ENCODE peak calls at places on chromosomes 11 and 22, in ten cellular contexts. One of them, this sample, is unnamed. For H3K4me1, the result is how much of the 10 kb centered on the place peaks cover.

GRCh38 chr11:7480132-7480531 is 5.2 kb upstream of the OLFML1 start:
- DNase-seq in CD4-positive, alpha-beta memory T cell: no peak
- DNase-seq in colonic mucosa: no peak
- DNase-seq in mesendoderm: peak
- DNase-seq in hepatocyte: no peak
- DNase-seq in IMR-90: no peak
- DNase-seq in body of pancreas: no peak
- DNase-seq in CD8-positive, alpha-beta memory T cell: no peak
- DNase-seq in suprapubic skin: no peak
- DNase-seq in cardiac muscle cell: peak
- DNase-seq in this sample: no peak

GRCh38 chr11:71251159-71251721 is 1.1 kb downstream of the SHANK2 start:
- DNase-seq in suprapubic skin: peak
- DNase-seq in IMR-90: no peak
- DNase-seq in mesendoderm: no peak
- DNase-seq in cardiac muscle cell: peak
- DNase-seq in hepatocyte: peak
- DNase-seq in CD8-positive, alpha-beta memory T cell: no peak
- DNase-seq in CD4-positive, alpha-beta memory T cell: no peak
- DNase-seq in body of pancreas: peak
- DNase-seq in colonic mucosa: no peak
- DNase-seq in this sample: no peak

GRCh38 chr22:44363214-44363979 is 50.6 kb upstream of the SHISAL1 start:
- DNase-seq in body of pancreas: peak
- DNase-seq in hepatocyte: peak
- DNase-seq in CD4-positive, alpha-beta memory T cell: no peak
- DNase-seq in CD8-positive, alpha-beta memory T cell: peak
- DNase-seq in cardiac muscle cell: peak
- DNase-seq in colonic mucosa: peak
- DNase-seq in IMR-90: peak
- DNase-seq in suprapubic skin: peak
- DNase-seq in mesendoderm: no peak
- DNase-seq in this sample: peak

GRCh38 chr11:126284829-126285228 is 1.9 kb downstream of the TIRAP start:
- DNase-seq in cardiac muscle cell: peak
- DNase-seq in body of pancreas: peak
- DNase-seq in mesendoderm: no peak
- DNase-seq in suprapubic skin: no peak
- DNase-seq in CD8-positive, alpha-beta memory T cell: peak
- DNase-seq in colonic mucosa: peak
- DNase-seq in CD4-positive, alpha-beta memory T cell: peak
- DNase-seq in IMR-90: peak
- DNase-seq in hepatocyte: peak
- DNase-seq in this sample: peak

GRCh38 chr11:61024938-61025818 is 53.7 kb downstream of the CD6 start:
- DNase-seq in suprapubic skin: no peak
- DNase-seq in IMR-90: no peak
- DNase-seq in hepatocyte: no peak
- DNase-seq in CD8-positive, alpha-beta memory T cell: no peak
- DNase-seq in body of pancreas: no peak
- DNase-seq in CD4-positive, alpha-beta memory T cell: peak
- DNase-seq in mesendoderm: no peak
- DNase-seq in cardiac muscle cell: no peak
- DNase-seq in colonic mucosa: no peak
- DNase-seq in this sample: no peak

GRCh38 chr11:16856022-16856471 is 117.6 kb downstream of the C11orf58 start:
- DNase-seq in IMR-90: no peak
- DNase-seq in CD8-positive, alpha-beta memory T cell: no peak
- DNase-seq in suprapubic skin: no peak
- DNase-seq in cardiac muscle cell: no peak
- DNase-seq in mesendoderm: no peak
- DNase-seq in hepatocyte: no peak
- DNase-seq in body of pancreas: no peak
- DNase-seq in colonic mucosa: no peak
- DNase-seq in CD4-positive, alpha-beta memory T cell: no peak
- DNase-seq in this sample: no peak

GRCh38 chr11:57680552-57680874 is 12.6 kb downstream of the ZDHHC5 start:
- DNase-seq in CD8-positive, alpha-beta memory T cell: no peak
- DNase-seq in body of pancreas: no peak
- DNase-seq in hepatocyte: no peak
- DNase-seq in CD4-positive, alpha-beta memory T cell: no peak
- DNase-seq in suprapubic skin: no peak
- DNase-seq in mesendoderm: no peak
- DNase-seq in cardiac muscle cell: peak
- DNase-seq in IMR-90: peak
- DNase-seq in colonic mucosa: no peak
- DNase-seq in this sample: no peak

GRCh38 chr22:42716221-42716620 is 4.4 kb downstream of the A4GALT start:
- DNase-seq in hepatocyte: no peak
- DNase-seq in cardiac muscle cell: no peak
- DNase-seq in CD4-positive, alpha-beta memory T cell: no peak
- DNase-seq in IMR-90: no peak
- DNase-seq in mesendoderm: no peak
- DNase-seq in suprapubic skin: no peak
- DNase-seq in colonic mucosa: no peak
- DNase-seq in body of pancreas: no peak
- DNase-seq in CD8-positive, alpha-beta memory T cell: no peak
- DNase-seq in this sample: no peak

GRCh38 chr11:76962583-76963416 is 71.4 kb upstream of the B3GNT6 start:
- DNase-seq in cardiac muscle cell: no peak
- DNase-seq in suprapubic skin: no peak
- DNase-seq in mesendoderm: no peak
- DNase-seq in CD4-positive, alpha-beta memory T cell: no peak
- DNase-seq in body of pancreas: peak
- DNase-seq in IMR-90: no peak
- DNase-seq in CD8-positive, alpha-beta memory T cell: no peak
- DNase-seq in colonic mucosa: peak
- DNase-seq in hepatocyte: peak
- DNase-seq in this sample: no peak

GRCh38 chr11:9982796-9983579 is 311.0 kb downstream of the SBF2 start:
- DNase-seq in CD8-positive, alpha-beta memory T cell: no peak
- DNase-seq in mesendoderm: peak
- DNase-seq in body of pancreas: no peak
- DNase-seq in IMR-90: peak
- DNase-seq in cardiac muscle cell: peak
- DNase-seq in hepatocyte: peak
- DNase-seq in colonic mucosa: peak
- DNase-seq in CD4-positive, alpha-beta memory T cell: no peak
- DNase-seq in suprapubic skin: no peak
- DNase-seq in this sample: no peak

GRCh38 chr11:130213143-130213978 is 53.8 kb downstream of the ST14 start:
- DNase-seq in body of pancreas: peak
- DNase-seq in cardiac muscle cell: peak
- DNase-seq in hepatocyte: peak
- DNase-seq in IMR-90: peak
- DNase-seq in CD4-positive, alpha-beta memory T cell: peak
- DNase-seq in colonic mucosa: peak
- DNase-seq in mesendoderm: peak
- DNase-seq in suprapubic skin: peak
- DNase-seq in CD8-positive, alpha-beta memory T cell: peak
- DNase-seq in this sample: no peak

GRCh38 chr22:44665115-44665514 is 36.9 kb upstream of the PRR5 start:
- DNase-seq in hepatocyte: no peak
- DNase-seq in suprapubic skin: no peak
- DNase-seq in IMR-90: no peak
- DNase-seq in CD8-positive, alpha-beta memory T cell: no peak
- DNase-seq in colonic mucosa: no peak
- DNase-seq in body of pancreas: no peak
- DNase-seq in cardiac muscle cell: peak
- DNase-seq in CD4-positive, alpha-beta memory T cell: no peak
- DNase-seq in mesendoderm: no peak
- DNase-seq in this sample: peak

GRCh38 chr11:87141980-87142514 is 104.3 kb downstream of the TMEM135 start:
- DNase-seq in hepatocyte: no peak
- DNase-seq in body of pancreas: no peak
- DNase-seq in suprapubic skin: no peak
- DNase-seq in cardiac muscle cell: no peak
- DNase-seq in mesendoderm: peak
- DNase-seq in CD4-positive, alpha-beta memory T cell: no peak
- DNase-seq in colonic mucosa: no peak
- DNase-seq in IMR-90: no peak
- DNase-seq in CD8-positive, alpha-beta memory T cell: no peak
- DNase-seq in this sample: no peak

DNA sequence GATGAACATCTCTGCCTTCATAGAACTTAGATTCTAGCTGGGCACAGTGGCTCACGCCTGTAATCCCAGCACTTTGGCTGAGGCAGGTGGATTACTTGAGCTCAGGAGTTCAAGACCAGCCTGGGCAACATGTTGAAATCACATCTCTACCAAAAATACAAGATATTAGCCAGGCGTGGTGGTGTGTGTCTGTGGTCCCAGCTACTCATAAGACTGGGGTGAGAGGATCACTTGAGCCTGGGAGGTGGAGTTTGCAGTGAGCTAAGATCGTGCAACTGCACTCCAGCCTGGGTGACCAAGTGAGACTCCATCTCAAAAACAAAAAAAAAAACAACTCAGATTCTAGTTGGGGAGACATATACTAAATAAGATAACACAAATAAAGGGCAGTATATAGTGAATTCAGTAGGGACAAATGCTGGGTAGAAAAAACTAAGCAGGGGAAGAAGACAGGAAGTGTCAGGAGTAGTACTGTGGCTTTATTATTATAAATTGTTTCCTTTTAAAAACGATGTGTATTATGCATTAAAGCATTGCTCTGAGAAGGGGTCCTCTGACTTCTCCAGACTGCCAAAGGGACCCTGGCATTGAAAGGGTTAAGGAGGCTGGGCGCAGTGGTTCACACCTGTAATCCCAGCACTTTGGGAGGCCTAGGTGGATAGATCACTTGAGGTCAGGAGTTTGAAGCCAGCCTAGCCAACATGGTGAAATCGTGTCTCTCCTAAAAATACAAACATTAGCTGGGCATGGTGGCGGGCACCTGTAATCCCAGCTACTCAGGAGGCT is 46.7 kb downstream of the PACS1 start:
- DNase-seq in CD8-positive, alpha-beta memory T cell: no peak
- DNase-seq in CD4-positive, alpha-beta memory T cell: no peak
- DNase-seq in hepatocyte: no peak
- DNase-seq in body of pancreas: no peak
- DNase-seq in IMR-90: no peak
- DNase-seq in cardiac muscle cell: no peak
- DNase-seq in mesendoderm: no peak
- DNase-seq in colonic mucosa: no peak
- DNase-seq in suprapubic skin: no peak
- DNase-seq in this sample: no peak
- H3K4me1 ChIP-seq in CD8-positive, alpha-beta memory T cell: half or more
- H3K4me1 ChIP-seq in CD4-positive, alpha-beta memory T cell: half or more
- H3K4me1 ChIP-seq in hepatocyte: half or more
- H3K4me1 ChIP-seq in body of pancreas: half or more
- H3K4me1 ChIP-seq in IMR-90: under half
- H3K4me1 ChIP-seq in cardiac muscle cell: under half
- H3K4me1 ChIP-seq in mesendoderm: under half
- H3K4me1 ChIP-seq in colonic mucosa: under half
- H3K4me1 ChIP-seq in suprapubic skin: under half
- H3K4me1 ChIP-seq in this sample: under half

DNA sequence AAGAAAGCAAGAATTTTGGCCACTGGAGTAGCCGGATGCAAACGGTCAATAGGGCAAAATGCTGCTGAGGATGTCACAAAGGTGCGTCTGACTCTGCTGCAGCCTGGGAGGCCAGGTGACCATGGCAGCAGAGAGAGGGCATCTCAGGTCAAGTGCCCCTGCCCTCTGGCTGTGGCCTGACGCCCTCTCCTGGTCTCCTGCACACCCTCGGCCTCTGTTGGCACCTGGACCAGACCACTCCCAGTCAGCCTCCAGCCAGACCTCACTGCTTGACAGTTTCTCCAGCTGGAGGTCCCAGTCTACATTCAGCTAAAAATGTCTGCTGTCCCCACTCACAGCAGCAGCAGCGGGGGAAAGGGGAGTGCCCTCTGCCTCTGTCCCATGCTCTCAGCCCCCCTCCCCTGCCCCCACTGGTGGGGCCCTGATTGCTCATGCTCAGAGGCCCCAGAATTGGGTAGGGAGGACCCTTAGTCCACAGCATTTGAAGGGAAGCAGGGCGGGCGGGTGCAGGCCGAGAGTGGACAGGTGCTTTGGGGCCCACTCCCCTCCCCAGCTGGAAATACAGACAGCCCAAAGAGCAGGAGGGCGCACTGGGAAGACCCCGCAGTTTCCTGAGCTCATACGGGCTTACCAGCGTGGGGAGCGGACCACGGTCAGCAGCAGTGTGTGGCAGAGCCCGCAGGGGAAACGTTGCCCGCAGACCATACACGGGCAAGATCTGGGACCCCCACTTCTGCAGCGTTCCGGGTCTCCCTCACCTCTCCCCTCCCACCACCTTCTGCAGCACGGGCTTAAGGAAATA is 1.6 kb upstream of the BRSK2 start:
- DNase-seq in mesendoderm: peak
- DNase-seq in CD4-positive, alpha-beta memory T cell: no peak
- DNase-seq in colonic mucosa: no peak
- DNase-seq in cardiac muscle cell: no peak
- DNase-seq in suprapubic skin: no peak
- DNase-seq in CD8-positive, alpha-beta memory T cell: peak
- DNase-seq in body of pancreas: peak
- DNase-seq in IMR-90: no peak
- DNase-seq in hepatocyte: no peak
- DNase-seq in this sample: no peak
- H3K4me3 ChIP-seq in mesendoderm: no peak
- H3K4me3 ChIP-seq in CD4-positive, alpha-beta memory T cell: no peak
- H3K4me3 ChIP-seq in colonic mucosa: no peak
- H3K4me3 ChIP-seq in cardiac muscle cell: no peak
- H3K4me3 ChIP-seq in suprapubic skin: no peak
- H3K4me3 ChIP-seq in CD8-positive, alpha-beta memory T cell: no peak
- H3K4me3 ChIP-seq in body of pancreas: no peak
- H3K4me3 ChIP-seq in IMR-90: peak
- H3K4me3 ChIP-seq in hepatocyte: no peak
- H3K4me3 ChIP-seq in this sample: no peak

DNA sequence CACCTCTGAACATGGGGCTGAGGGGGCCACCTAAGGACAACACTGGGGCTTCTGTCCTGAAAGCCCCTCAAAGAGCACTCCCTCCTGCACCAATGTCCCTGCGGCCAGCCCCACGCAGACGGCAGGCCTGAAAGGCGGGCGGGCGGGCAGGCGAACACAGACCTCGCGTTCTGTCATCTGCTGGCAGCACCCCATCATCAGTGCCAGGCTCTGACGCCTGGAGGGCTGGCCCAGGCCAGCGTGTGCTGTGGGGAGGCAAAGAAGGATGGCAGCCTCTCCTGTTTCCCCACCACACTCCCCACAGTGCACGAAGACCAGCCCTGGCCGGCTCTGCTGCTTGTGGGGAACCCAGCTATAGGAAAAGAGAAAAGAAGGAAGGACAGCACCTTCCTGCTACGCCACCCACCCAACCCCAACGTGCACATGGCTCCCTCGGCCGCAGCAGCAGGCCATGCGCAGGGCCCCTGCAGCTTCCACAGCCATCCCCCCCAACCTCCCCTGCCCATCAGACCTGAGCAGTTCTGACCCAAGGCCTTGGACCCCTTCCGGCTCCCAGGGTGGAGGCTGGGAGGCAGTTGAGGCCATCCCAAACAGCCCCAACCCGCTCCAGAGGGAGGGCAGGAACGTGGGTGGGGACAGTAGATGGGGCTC is 3.5 kb downstream of the SBF1 start:
- DNase-seq in suprapubic skin: no peak
- DNase-seq in colonic mucosa: no peak
- DNase-seq in cardiac muscle cell: no peak
- DNase-seq in body of pancreas: no peak
- DNase-seq in CD4-positive, alpha-beta memory T cell: peak
- DNase-seq in hepatocyte: no peak
- DNase-seq in mesendoderm: no peak
- DNase-seq in CD8-positive, alpha-beta memory T cell: no peak
- DNase-seq in IMR-90: no peak
- DNase-seq in this sample: no peak
- H3K4me1 ChIP-seq in suprapubic skin: half or more
- H3K4me1 ChIP-seq in colonic mucosa: under half
- H3K4me1 ChIP-seq in cardiac muscle cell: under half
- H3K4me1 ChIP-seq in body of pancreas: half or more
- H3K4me1 ChIP-seq in CD4-positive, alpha-beta memory T cell: half or more
- H3K4me1 ChIP-seq in hepatocyte: under half
- H3K4me1 ChIP-seq in mesendoderm: under half
- H3K4me1 ChIP-seq in CD8-positive, alpha-beta memory T cell: half or more
- H3K4me1 ChIP-seq in IMR-90: under half
- H3K4me1 ChIP-seq in this sample: under half

GRCh38 chr22:36243996-36244395 is 4.7 kb upstream of the APOL2 start:
- DNase-seq in CD4-positive, alpha-beta memory T cell: no peak
- DNase-seq in colonic mucosa: no peak
- DNase-seq in cardiac muscle cell: no peak
- DNase-seq in mesendoderm: no peak
- DNase-seq in suprapubic skin: no peak
- DNase-seq in IMR-90: no peak
- DNase-seq in body of pancreas: no peak
- DNase-seq in CD8-positive, alpha-beta memory T cell: no peak
- DNase-seq in hepatocyte: no peak
- DNase-seq in this sample: no peak
- H3K4me3 ChIP-seq in CD4-positive, alpha-beta memory T cell: no peak
- H3K4me3 ChIP-seq in colonic mucosa: no peak
- H3K4me3 ChIP-seq in cardiac muscle cell: no peak
- H3K4me3 ChIP-seq in mesendoderm: no peak
- H3K4me3 ChIP-seq in suprapubic skin: no peak
- H3K4me3 ChIP-seq in IMR-90: no peak
- H3K4me3 ChIP-seq in body of pancreas: no peak
- H3K4me3 ChIP-seq in CD8-positive, alpha-beta memory T cell: no peak
- H3K4me3 ChIP-seq in hepatocyte: no peak
- H3K4me3 ChIP-seq in this sample: no peak